ENCODE peak calls at places on chromosomes 11 and 22, in five cellular contexts. S, P, C, B and H are unnamed samples. For H3K9me3 and H3K4me1, the result is how much of the 10 kb centered on the place peaks cover.

GRCh38 chr11:64334764-64335741 is 5.0 kb upstream of the CCDC88B start:
- DNase-seq in P (peak), S (no peak), C (no peak), B (peak), H (no peak)

GRCh38 chr22:46352691-46353386 is 17.3 kb downstream of the TRMU start:
- DNase-seq in B (peak), P (peak), C (no peak), S (no peak), H (no peak)

GRCh38 chr22:20852076-20852475 is 6.5 kb downstream of the PI4KA start:
- DNase-seq in C (no peak), S (no peak), P (no peak), B (no peak), H (no peak)

GRCh38 chr11:77085652-77086051 is 17.0 kb upstream of the OMP start:
- DNase-seq in B (peak), S (no peak), C (peak), P (no peak), H (no peak)

GRCh38 chr22:30348837-30349236 is 7.9 kb downstream of the SF3A1 start:
- DNase-seq in C (no peak), S (no peak), P (no peak), B (no peak), H (no peak)

GRCh38 chr11:10809373-10810199 is 860 bp upstream of the EIF4G2 start:
- DNase-seq in S (no peak), P (no peak), B (peak), C (peak), H (no peak)

GRCh38 chr11:119474682-119475596 is 52.0 kb upstream of the THY1 start:
- DNase-seq in P (no peak), C (peak), B (peak), S (peak), H (peak)

GRCh38 chr11:98456281-98456680 is 564.5 kb upstream of the CNTN5 start:
- DNase-seq in P (no peak), B (no peak), S (no peak), C (no peak), H (no peak)

GRCh38 chr11:75700940-75701339 is 16.7 kb upstream of the MOGAT2 start:
- DNase-seq in P (no peak), C (no peak), S (no peak), B (no peak), H (no peak)

GRCh38 chr11:26025680-26026079 is 306.2 kb upstream of the ANO3 start:
- DNase-seq in C (no peak), S (no peak), P (no peak), B (no peak), H (no peak)

GRCh38 chr11:117490911-117491310 is 163.3 kb downstream of the CEP164 start:
- DNase-seq in P (no peak), C (no peak), B (no peak), S (no peak), H (no peak)

GRCh38 chr22:35622132-35622913 is 5.2 kb upstream of the MB start:
- DNase-seq in C (no peak), B (peak), P (peak), S (no peak), H (no peak)

GRCh38 chr22:20786536-20786979 is 12.6 kb downstream of the SERPIND1 start:
- DNase-seq in S (no peak), B (peak), P (no peak), C (no peak), H (no peak)

GRCh38 chr11:96340555-96340885 is 2.5 kb downstream of the MAML2 start:
- DNase-seq in P (no peak), S (no peak), B (no peak), C (no peak), H (no peak)

GRCh38 chr11:119365071-119365591 is 16.4 kb downstream of the USP2 start:
- DNase-seq in S (no peak), B (no peak), C (no peak), P (no peak), H (no peak)

GRCh38 chr11:75495749-75496641 is 29.7 kb downstream of the GDPD5 start:
- DNase-seq in P (no peak), S (no peak), C (no peak), B (no peak), H (no peak)

GRCh38 chr11:134464981-134465730 is 53.1 kb upstream of the B3GAT1 start:
- DNase-seq in C (no peak), S (no peak), P (no peak), B (no peak), H (no peak)

GRCh38 chr11:19380375-19380774 is 139.6 kb upstream of the E2F8 start:
- DNase-seq in C (no peak), P (no peak), S (no peak), B (no peak), H (no peak)

GRCh38 chr11:19382131-19382611 is 141.4 kb upstream of the E2F8 start:
- DNase-seq in P (no peak), C (no peak), B (no peak), S (no peak), H (no peak)

GRCh38 chr11:19378814-19379213 is 138.1 kb upstream of the E2F8 start:
- DNase-seq in S (no peak), C (no peak), B (no peak), P (no peak), H (no peak)

GRCh38 chr11:19377855-19378254 is 137.1 kb upstream of the E2F8 start:
- DNase-seq in P (no peak), B (no peak), C (no peak), S (no peak), H (no peak)

DNA sequence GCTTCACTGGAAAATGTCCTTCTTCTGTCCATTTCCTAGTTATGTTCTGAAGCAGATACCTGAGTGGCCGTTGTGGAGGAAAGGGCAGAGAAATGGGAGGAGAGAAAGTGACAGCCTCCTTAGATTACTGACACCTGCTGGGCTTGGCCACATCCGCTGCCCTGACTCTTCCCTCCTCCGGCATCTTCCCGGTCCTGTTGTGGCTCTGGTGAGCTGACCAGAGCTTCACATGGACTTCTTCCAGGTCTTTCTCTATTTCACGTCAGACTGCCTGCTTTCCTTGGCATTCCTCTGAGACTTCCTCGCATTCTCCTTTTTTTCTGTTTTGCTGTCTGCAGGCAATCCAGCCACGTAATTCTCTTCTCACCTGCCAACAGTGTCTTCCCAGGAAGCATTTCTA is 138.7 kb upstream of the E2F8 start:
- DNase-seq in C (no peak), B (no peak), P (no peak), S (no peak), H (no peak)
- H3K9me3 ChIP-seq in C (under half), B (under half), P (under half), S (under half), H (under half)

GRCh38 chr11:72872012-72872411 is 57.8 kb downstream of the ATG16L2 start:
- DNase-seq in P (no peak), S (no peak), C (no peak), B (no peak), H (no peak)

GRCh38 chr11:72871089-72871488 is 56.9 kb downstream of the ATG16L2 start:
- DNase-seq in B (no peak), P (no peak), C (no peak), S (no peak), H (no peak)

GRCh38 chr11:72875736-72876135 is 61.5 kb downstream of the ATG16L2 start:
- DNase-seq in S (no peak), C (no peak), P (no peak), B (no peak), H (no peak)

GRCh38 chr11:72876147-72876546 is 61.9 kb downstream of the ATG16L2 start:
- DNase-seq in C (no peak), B (no peak), S (no peak), P (no peak), H (no peak)
- H3K4me1 ChIP-seq in C (under half), B (under half), S (under half), P (under half), H (under half)

DNA sequence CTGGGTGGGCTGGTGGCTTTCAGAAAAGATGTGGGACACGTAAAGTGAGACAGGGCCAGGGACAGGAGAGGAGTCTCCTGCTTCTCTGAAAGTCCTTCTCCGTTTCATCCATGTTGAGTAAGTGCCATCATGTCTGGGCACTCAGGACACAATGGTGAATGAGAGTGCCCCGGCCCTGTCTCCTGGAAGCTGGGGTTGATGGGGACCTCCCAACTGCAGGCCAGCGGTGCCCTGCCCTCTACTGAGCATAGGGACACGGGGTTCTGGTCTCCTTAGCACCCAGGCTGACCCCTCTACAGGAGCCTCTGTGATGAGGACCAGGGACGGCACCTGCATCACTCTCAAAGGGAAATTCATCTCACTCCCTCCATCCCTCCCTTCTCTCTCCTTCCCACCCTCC is 772.3 kb downstream of the BRD1 start:
- DNase-seq in S (no peak), P (no peak), C (peak), B (no peak), H (no peak)
- H3K9me3 ChIP-seq in S (under half), P (under half), C (under half), B (under half), H (under half)

DNA sequence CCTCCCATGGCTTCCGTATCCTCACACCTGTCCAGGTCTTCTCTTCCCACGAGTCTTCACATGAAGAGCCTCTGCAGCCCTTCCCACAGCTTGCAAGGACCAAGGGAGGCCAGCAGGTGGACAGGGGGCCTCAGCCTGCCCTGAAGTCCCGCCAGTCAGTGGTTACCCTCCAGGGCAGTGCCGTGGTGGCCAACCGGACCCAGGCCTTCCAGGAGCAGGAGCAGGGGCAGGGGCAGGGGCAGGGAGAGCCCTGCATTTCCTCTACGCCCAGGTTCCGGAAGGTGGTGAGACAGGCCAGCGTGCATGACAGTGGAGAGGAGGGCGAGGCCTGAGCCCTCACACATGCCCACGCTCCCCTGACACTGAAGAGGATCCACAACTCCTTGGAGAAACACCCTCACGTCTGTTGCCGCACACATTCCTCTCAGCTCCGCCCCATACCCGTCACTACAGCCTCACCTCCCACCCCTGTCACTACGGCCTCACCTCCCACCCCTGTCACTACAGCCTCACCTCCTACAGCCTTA is 8.3 kb downstream of the SSH3 start:
- DNase-seq in C (no peak), P (no peak), S (no peak), B (no peak), H (no peak)
- H3K4me1 ChIP-seq in C (under half), P (under half), S (under half), B (under half), H (under half)

DNA sequence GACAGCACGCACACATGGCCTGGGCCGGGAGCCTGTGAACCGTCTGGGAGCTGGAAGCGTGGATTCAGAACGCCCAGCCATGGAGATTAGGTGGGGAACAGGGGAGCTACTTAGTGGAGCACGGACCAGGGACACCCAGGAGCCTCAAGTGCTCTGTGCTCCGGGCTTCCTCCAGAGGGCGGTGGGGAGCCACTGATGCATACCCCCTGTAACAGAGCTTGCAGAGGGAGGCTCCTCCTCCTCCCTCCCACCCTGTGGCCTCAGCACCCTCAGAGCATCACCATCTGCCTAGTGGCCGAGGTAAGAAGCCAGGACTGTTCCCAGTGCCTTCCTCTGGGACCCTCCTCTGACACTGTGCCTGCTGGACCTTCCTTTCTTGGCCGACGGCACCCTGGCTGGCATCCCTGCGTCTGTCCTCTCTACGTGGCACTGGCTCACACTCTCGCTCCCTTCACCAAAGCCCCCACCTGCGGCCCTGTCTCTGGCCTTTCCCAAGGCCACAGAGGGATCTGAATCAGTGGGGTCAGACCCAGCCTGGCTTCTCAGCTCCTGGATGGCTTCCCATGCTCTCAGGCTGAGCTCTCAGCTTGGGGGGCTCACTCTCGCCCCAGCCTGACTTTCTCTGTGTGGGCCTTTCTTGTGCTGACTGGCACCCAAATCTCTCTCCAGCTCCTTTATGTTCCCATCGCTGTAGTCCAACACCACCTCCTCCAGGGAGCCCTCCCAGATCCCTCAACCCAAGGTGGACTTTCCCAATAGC is 780.9 kb downstream of the BRD1 start:
- DNase-seq in B (no peak), C (no peak), S (peak), P (no peak), H (no peak)
- H3K9me3 ChIP-seq in B (under half), C (under half), S (under half), P (under half), H (under half)